ENCODE peak calls at places on chromosomes 7 and 10, in five cellular contexts. T, B, P, K and E are unnamed samples.

GRCh38 chr10:3057946-3058345 is 9.4 kb upstream of the PFKP start:
- DNase-seq in T (no peak), B (no peak), P (no peak), K (no peak), E (no peak)

GRCh38 chr7:131745645-131746248 is 189.3 kb upstream of the PODXL start:
- DNase-seq in T (peak), B (peak), P (no peak), K (no peak), E (no peak)

GRCh38 chr7:45881759-45882464 is 6.4 kb upstream of the IGFBP1 start:
- DNase-seq in T (peak), B (no peak), P (no peak), K (no peak), E (no peak)

GRCh38 chr7:157579425-157579824 is 242.6 kb downstream of the DNAJB6 start:
- DNase-seq in T (no peak), B (no peak), P (no peak), K (no peak), E (no peak)

GRCh38 chr7:155261031-155261985 is 36.4 kb upstream of the INSIG1 start:
- DNase-seq in T (no peak), B (no peak), P (no peak), K (no peak), E (no peak)

GRCh38 chr7:40432046-40432445 is 297.2 kb downstream of the SUGCT start:
- DNase-seq in T (no peak), B (no peak), P (no peak), K (no peak), E (no peak)

GRCh38 chr10:129079705-129080104 is 387.3 kb upstream of the MGMT start:
- DNase-seq in T (no peak), B (no peak), P (no peak), K (peak), E (peak)

GRCh38 chr10:34249634-34250033 is 565.5 kb downstream of the PARD3 start:
- DNase-seq in T (no peak), B (peak), P (no peak), K (no peak), E (no peak)

GRCh38 chr7:41507686-41508268 is 195.1 kb downstream of the INHBA start:
- DNase-seq in T (no peak), B (no peak), P (no peak), K (no peak), E (no peak)

GRCh38 chr7:26212921-26213718 is 11.6 kb downstream of the CBX3 start:
- DNase-seq in T (no peak), B (no peak), P (no peak), K (no peak), E (no peak)

GRCh38 chr7:26279405-26279804 is 12.3 kb upstream of the SNX10 start:
- DNase-seq in T (peak), B (no peak), P (no peak), K (no peak), E (no peak)

GRCh38 chr10:26550774-26551526 is 112.8 kb downstream of the APBB1IP start:
- DNase-seq in T (no peak), B (peak), P (no peak), K (no peak), E (no peak)

GRCh38 chr7:99440195-99440594 is 1.5 kb downstream of the CPSF4 start:
- DNase-seq in T (peak), B (no peak), P (no peak), K (no peak), E (no peak)

GRCh38 chr7:50552921-50553320 is 12.3 kb downstream of the DDC start:
- DNase-seq in T (peak), B (no peak), P (no peak), K (no peak), E (no peak)

GRCh38 chr7:28570113-28570969 is 158.0 kb downstream of the CREB5 start:
- DNase-seq in T (no peak), B (no peak), P (no peak), K (no peak), E (no peak)